ENCODE peak calls at places on chromosome 2, in four cellular contexts. M, W, R and U are unnamed samples. For H3K4me1, the result is how much of the 10 kb centered on the place peaks cover.

GRCh38 chr2:223549215-223549614 is 52.9 kb downstream of the SCG2 start:
- DNase-seq in W (peak), M (no peak), R (no peak), U (no peak)

GRCh38 chr2:41907716-41908328 is 140.0 kb upstream of the PKDCC start:
- DNase-seq in R (no peak), M (no peak), W (peak), U (no peak)

GRCh38 chr2:239897596-239898235 is 127.4 kb downstream of the NDUFA10 start:
- DNase-seq in M (no peak), W (no peak), R (no peak), U (no peak)

GRCh38 chr2:2613279-2614199 is 282.5 kb upstream of the MYT1L start:
- DNase-seq in R (peak), W (no peak), M (peak), U (peak)

GRCh38 chr2:1633092-1633721 is 111.1 kb downstream of the PXDN start:
- DNase-seq in M (no peak), W (no peak), R (peak), U (peak)

GRCh38 chr2:143545059-143545458 is 415.8 kb downstream of the ARHGAP15 start:
- DNase-seq in W (no peak), R (no peak), M (no peak), U (no peak)

GRCh38 chr2:85539361-85540130 is 578 bp downstream of the MAT2A start:
- DNase-seq in R (peak), W (peak), M (peak), U (peak)

GRCh38 chr2:42965196-42965595 is 172.8 kb upstream of the HAAO start:
- DNase-seq in M (no peak), W (no peak), R (no peak), U (no peak)

GRCh38 chr2:207157727-207158126 is 8.0 kb downstream of the KLF7 start:
- DNase-seq in W (no peak), R (no peak), M (no peak), U (no peak)

GRCh38 chr2:9214866-9215265 is 8.3 kb downstream of the ASAP2 start:
- DNase-seq in M (no peak), W (no peak), R (no peak), U (no peak)

GRCh38 chr2:9213477-9214051 is 7.0 kb downstream of the ASAP2 start:
- DNase-seq in M (no peak), R (no peak), W (no peak), U (no peak)

GRCh38 chr2:9212661-9213411 is 6.2 kb downstream of the ASAP2 start:
- DNase-seq in W (no peak), M (no peak), R (no peak), U (no peak)

GRCh38 chr2:9217838-9218770 is 11.5 kb downstream of the ASAP2 start:
- DNase-seq in R (no peak), M (no peak), W (no peak), U (no peak)

GRCh38 chr2:9215680-9216079 is 9.1 kb downstream of the ASAP2 start:
- DNase-seq in R (no peak), M (no peak), W (no peak), U (no peak)
- H3K4me1 ChIP-seq in R (under half), M (half or more), W (under half), U (under half)

GRCh38 chr2:23366720-23367119 is 18.3 kb upstream of the KLHL29 start:
- DNase-seq in M (no peak), W (no peak), R (no peak), U (no peak)
- H3K4me3 ChIP-seq in M (no peak), W (no peak), R (no peak), U (no peak)

GRCh38 chr2:47165001-47165555 is 10.0 kb upstream of the STPG4 start:
- DNase-seq in R (no peak), M (no peak), W (no peak), U (no peak)

GRCh38 chr2:47169784-47170183 is 14.7 kb upstream of the STPG4 start:
- DNase-seq in M (no peak), R (no peak), W (no peak), U (no peak)

GRCh38 chr2:47172156-47172921 is 17.2 kb upstream of the STPG4 start:
- DNase-seq in M (no peak), W (no peak), R (no peak), U (no peak)

GRCh38 chr2:47162780-47163179 is 7.7 kb upstream of the STPG4 start:
- DNase-seq in R (no peak), M (no peak), W (no peak), U (no peak)

DNA sequence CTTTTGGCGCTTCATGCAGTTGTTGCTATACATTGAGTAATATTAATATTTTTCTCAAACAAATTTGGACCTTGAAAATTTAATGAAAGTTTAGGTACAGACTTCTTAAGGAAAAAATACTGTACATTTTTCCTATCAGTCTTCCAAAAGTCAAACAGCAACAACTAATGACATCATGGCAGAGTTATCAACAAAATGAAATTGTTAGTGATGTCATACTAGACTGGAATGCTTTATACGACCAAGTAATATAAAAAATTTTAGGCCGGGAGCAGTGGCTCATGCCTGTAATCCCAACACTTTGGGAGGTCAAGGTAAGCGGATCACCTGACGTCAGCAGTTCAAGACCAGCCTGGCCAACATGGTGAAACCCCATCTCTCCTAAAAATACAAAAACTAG is 12.0 kb upstream of the STPG4 start:
- DNase-seq in W (no peak), M (no peak), R (no peak), U (no peak)
- H3K4me1 ChIP-seq in W (under half), M (half or more), R (under half), U (under half)

GRCh38 chr2:178536037-178536436 is 55.8 kb downstream of the PLEKHA3 start:
- DNase-seq in M (no peak), W (no peak), R (no peak), U (no peak)
- H3K4me3 ChIP-seq in M (no peak), W (no peak), R (no peak), U (no peak)

DNA sequence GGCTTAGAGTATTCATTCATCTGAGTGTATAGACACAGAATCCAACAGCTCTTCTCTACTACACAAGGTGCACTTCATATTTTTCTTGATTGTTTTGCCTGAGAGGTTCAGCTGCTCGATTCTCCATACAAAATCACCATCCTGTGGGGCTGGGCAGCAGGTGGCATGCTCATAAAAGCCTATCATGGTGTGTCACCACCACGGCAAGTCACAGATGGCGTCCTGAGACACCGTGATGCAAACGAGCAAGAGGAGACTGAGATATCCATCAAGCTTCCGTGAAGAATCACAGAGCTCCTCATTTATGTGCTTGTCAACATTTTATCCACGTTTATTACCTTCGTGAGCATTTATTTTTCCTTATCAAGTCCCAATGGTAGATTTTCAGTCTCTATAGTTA is 22.4 kb upstream of the NRP2 start:
- DNase-seq in M (no peak), R (no peak), W (no peak), U (no peak)
- H3K4me1 ChIP-seq in M (under half), R (under half), W (under half), U (under half)

DNA sequence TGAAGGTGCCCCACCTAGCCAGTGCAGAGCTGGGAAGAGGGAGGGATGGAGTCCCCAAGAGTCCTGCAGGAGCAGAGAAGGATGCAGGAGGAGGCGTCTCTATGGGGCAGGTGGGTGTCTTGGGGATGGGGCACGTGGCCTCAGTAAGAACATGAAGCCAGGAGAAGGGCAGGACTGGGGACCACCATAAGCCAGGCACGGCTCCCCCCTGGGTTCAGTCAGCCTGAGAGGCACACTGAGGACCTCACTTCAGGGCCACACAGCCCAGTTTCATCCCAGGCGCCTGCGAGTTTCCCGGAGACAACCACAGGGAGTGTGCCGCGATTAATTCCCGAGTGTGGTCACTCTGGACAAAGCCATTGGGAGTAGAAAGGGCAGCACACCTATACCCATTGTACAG is 120.3 kb downstream of the GYPC start:
- DNase-seq in R (no peak), W (no peak), M (no peak), U (no peak)
- H3K4me3 ChIP-seq in R (peak), W (no peak), M (peak), U (peak)

DNA sequence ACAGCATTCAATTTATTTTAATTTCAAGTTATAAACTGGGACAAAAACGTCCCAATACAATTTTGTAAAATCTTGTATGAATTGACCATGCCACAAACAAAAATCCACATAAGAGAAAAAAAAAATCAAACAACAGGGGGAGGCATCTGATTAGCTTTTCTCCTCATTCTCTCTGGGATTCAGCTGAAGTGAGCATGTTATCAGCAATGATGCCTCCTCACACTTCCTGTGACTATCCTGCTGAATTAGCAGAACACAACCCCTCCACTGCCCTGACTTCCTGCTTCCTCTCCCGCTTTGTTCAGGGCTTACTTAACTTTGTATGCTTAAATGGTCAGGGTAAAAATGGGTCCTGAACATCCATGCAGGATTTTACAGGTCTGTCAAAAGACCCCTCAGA is 132.2 kb upstream of the ITGB6 start:
- DNase-seq in R (no peak), M (no peak), W (no peak), U (no peak)
- H3K4me1 ChIP-seq in R (half or more), M (half or more), W (under half), U (under half)